ENCODE peak calls at places on chromosomes 4 and X, in seven cellular contexts. A, P, Q, N, V, Z and U are unnamed samples.
A peak's percentile ranks its signal among the peaks of the same experiment; 100 is the strongest.

GRCh38 chr4:98555798-98556445 is 102.5 kb downstream of the TSPAN5 start:
- DNase-seq in A (no peak), P (no peak), Q (no peak), N (no peak), V (no peak), Z (no peak), U (no peak)

GRCh38 chr4:15961778-15962510 is 1.0 kb downstream of the FGFBP2 start:
- DNase-seq in A (no peak), P (no peak), Q (peak; percentile 15), N (no peak), V (no peak), Z (no peak), U (no peak)

GRCh38 chr4:173531085-173531965 is 1.3 kb upstream of the HAND2 start:
- DNase-seq in A (peak; percentile 38), P (no peak), Q (no peak), N (no peak), V (no peak), Z (no peak), U (no peak)

GRCh38 chr4:108322497-108322896 is 153.8 kb upstream of the LEF1 start:
- DNase-seq in A (no peak), P (no peak), Q (no peak), N (no peak), V (no peak), Z (no peak), U (no peak)

GRCh38 chr4:173334891-173335754 is 965 bp upstream of the HMGB2 start:
- DNase-seq in A (peak; percentile 59), P (peak; percentile 92), Q (peak; percentile 32), N (peak; percentile 16), V (peak; percentile 70), Z (peak; percentile 41), U (no peak)

GRCh38 chr4:56902703-56903102 is 5.0 kb upstream of the REST start:
- DNase-seq in A (no peak), P (no peak), Q (no peak), N (no peak), V (no peak), Z (no peak), U (no peak)

GRCh38 chr4:20679946-20680345 is 20.3 kb upstream of the PACRGL start:
- DNase-seq in A (no peak), P (no peak), Q (no peak), N (no peak), V (no peak), Z (no peak), U (no peak)

GRCh38 chrX:49273181-49273727 is 3.7 kb downstream of the PPP1R3F start:
- DNase-seq in A (no peak), P (no peak), Q (no peak), N (no peak), V (no peak), Z (no peak), U (no peak)

GRCh38 chrX:21758488-21758887 is 572 bp upstream of the SMPX start:
- DNase-seq in A (no peak), P (no peak), Q (no peak), N (no peak), V (no peak), Z (no peak), U (no peak)

GRCh38 chrX:21757960-21758359 is at the start of gene SMPX:
- DNase-seq in A (peak; percentile 76), P (no peak), Q (peak; percentile 46), N (no peak), V (no peak), Z (no peak), U (no peak)

DNA sequence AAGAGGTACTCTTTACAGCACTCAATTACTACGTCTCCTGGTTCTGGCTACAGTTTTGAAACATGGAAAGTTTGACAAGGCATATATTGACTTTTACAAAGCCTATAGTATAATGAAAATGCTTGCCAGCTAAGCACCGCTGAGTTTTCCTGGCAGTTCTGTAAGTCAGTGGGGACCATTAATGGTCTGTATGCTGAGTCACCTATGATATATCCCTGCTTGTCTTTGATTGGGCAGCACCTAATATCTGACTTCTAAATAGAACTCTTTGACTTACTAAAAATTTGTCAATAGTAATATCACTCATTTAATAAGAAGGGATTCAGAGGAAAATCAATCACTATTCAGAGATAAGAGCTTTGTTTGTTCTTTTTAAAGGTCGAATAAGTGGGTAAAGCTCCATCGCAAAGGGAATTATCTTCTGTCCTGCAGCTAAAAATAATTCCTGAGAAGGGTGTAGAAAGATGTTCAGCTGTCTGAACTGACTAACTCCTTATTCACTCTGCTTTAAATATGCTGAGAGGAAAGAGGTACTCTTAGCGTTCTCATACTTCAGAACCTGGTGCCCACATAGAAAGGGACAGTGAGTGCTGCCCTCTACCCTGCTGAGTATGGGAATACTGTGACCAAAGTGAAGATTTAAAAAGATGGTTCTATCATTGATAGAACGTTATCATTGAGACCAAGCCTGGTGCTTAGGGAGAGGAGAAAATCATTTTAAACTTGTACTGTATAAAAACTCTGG is 959 bp downstream of the SMPX start:
- DNase-seq in A (no peak), P (no peak), Q (peak; percentile 12), N (no peak), V (no peak), Z (no peak), U (no peak)
- H3K4me3 ChIP-seq in A (peak overlapping the region; percentile 67), P (no peak overlapping the region), Q (peak overlapping the region; percentile 53), N (no peak overlapping the region), V (no peak overlapping the region), Z (no peak overlapping the region), U (no peak overlapping the region)

DNA sequence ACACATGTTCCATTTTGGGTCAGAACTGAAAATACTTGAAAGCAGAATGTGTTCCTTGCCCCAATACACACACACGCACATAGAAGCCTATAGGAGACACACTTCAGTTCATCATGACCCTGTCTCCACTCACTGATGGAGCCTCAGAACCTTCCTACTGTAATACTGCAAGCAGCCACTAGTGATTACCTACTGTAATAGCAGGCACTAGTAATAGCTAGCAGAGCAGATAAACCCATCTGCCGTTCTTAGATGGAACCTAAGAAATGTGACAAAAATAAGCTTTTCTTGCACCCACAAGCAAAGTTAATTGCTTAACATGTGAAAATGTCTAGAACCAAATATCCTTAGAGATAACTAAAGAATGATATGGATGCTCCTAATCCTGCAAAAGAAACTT is 13.6 kb downstream of the AMTN start:
- DNase-seq in A (no peak), P (peak; percentile 2), Q (no peak), N (no peak), V (no peak), Z (no peak), U (no peak)
- TF ChIP-seq CTCF in A (no peak), P (peak; percentile 29), Q (no peak), N (no peak), V (no peak), Z (no peak), U (no peak)

DNA sequence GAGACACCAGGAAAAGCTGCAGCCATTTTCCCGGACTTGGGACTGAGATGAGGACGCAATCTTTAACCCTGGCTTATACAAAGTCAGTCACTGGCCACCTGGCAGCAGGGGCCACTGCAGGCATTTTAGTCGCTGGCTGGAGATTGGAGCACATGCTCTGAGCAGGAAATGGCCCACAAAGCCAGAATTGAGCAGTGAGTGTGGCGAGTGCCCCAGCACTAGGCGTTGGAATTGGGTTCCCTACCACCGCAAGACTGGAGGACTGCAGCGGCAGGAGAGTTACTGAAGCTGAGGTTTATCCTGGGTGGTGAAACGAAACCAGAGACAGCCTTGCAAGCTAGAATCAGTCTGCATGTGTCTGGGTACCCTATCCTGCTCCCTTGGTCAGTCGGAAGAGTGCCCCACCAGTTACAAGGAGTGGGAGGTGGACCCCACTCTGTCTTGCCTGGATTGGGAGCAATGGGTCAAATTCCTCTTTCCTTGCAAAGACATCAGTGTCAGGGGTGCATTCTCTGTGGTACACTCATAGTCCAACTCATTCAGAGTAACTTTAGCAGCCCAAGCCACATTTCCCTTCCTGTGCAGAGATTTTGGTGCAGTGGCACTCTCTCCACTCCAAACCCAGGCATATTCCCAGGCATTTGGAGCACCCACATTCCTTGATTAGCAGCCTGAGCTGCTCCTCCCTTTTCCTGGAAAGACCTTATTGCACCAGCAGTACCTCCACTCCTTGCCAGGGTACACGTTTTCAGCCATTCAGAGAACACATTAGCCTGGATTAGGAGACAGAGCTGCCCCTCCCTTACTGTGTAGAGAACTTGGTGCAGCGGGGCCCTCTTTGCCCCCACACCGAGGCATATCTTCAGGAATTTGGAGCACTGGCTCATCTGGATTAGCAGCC is 36.7 kb upstream of the PLK4 start:
- DNase-seq in A (no peak), P (no peak), Q (no peak), N (no peak), V (no peak), Z (no peak), U (no peak)
- H3K36me3 ChIP-seq in A (no peaks in the 10 kb centered on the region), P (no peaks in the 10 kb centered on the region), Q (no peaks in the 10 kb centered on the region), N (no peaks in the 10 kb centered on the region), V (no peaks in the 10 kb centered on the region), Z (no peaks in the 10 kb centered on the region), U (no peaks in the 10 kb centered on the region)

DNA sequence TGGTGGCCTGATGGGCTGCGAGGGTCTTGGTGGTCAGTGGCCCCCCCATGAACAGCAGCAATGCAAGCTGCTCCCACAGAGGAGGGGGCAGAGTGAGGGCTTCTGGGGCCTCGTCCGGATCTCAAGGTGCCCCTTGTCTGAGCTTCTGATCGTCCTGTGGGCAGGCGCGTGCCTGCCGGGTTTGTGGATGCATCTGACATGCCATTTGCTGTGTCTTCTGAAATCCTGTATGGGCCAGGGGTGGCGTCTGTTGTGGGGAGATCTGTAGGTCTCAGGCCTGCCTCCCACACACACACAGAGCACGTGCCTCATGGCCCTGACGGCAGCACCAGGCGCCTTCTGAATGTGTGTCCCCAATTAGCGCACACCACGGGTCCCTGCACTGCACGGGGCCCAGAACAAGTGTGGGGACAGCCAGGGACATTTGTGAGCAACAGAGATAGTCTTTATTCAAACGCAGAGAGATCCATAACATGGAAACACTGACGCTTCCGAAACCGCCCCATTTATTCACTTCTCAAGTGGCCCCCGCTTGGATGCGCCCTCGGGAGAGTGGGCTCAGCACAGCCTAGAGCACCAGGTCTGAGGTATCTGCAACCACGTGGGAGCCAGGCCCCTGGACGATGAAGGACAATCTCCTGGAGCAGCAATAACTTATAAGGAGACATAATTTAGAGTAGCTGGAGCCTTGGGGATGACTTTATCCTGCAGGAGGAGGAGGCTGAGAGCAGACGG is 5.7 kb downstream of the SPON2 start:
- DNase-seq in A (no peak), P (no peak), Q (no peak), N (no peak), V (no peak), Z (no peak), U (no peak)
- H3K4me3 ChIP-seq in A (peak overlapping the region; percentile 75), P (peak overlapping the region; percentile 50), Q (peak overlapping the region; percentile 62), N (peak overlapping the region; percentile 72), V (peak overlapping the region; percentile 63), Z (no peak overlapping the region), U (no peak overlapping the region)

GRCh38 chr4:116598980-116599789 is 486.2 kb downstream of the TRAM1L1 start:
- DNase-seq in A (peak; percentile 30), P (no peak), Q (no peak), N (no peak), V (peak; percentile 39), Z (no peak), U (no peak)

GRCh38 chr4:116598155-116598979 is 487.0 kb downstream of the TRAM1L1 start:
- DNase-seq in A (peak; percentile 34), P (no peak), Q (no peak), N (no peak), V (peak; percentile 30), Z (no peak), U (no peak)

GRCh38 chr4:116603096-116603495 is 482.3 kb downstream of the TRAM1L1 start:
- DNase-seq in A (no peak), P (no peak), Q (no peak), N (no peak), V (no peak), Z (no peak), U (no peak)

GRCh38 chr4:116599859-116600258 is 485.5 kb downstream of the TRAM1L1 start:
- DNase-seq in A (peak; percentile 37), P (no peak), Q (no peak), N (no peak), V (peak; percentile 37), Z (no peak), U (no peak)
- TF ChIP-seq CTCF in A (no peak), P (no peak), Q (no peak), N (no peak), V (no peak), Z (no peak), U (no peak)

GRCh38 chr4:55445921-55446577 is 50.3 kb downstream of the TMEM165 start:
- DNase-seq in A (no peak), P (no peak), Q (no peak), N (no peak), V (no peak), Z (peak; percentile 53), U (peak; percentile 35)
- H3K36me3 ChIP-seq in A (peaks cover 6% of the 10 kb centered on the region), P (peaks cover 60% of the 10 kb centered on the region), Q (peaks cover 60% of the 10 kb centered on the region), N (peaks cover 51% of the 10 kb centered on the region), V (peaks cover 85% of the 10 kb centered on the region), Z (peaks cover 2% of the 10 kb centered on the region), U (no peaks in the 10 kb centered on the region)